ENCODE peak calls at places on chromosomes 4 and X, in eight cellular contexts. One of them, this sample, is unnamed.

GRCh38 chrX:101950581-101950980 is 18.8 kb upstream of the ZMAT1 start:
- DNase-seq in breast epithelium: no peak
- DNase-seq in body of pancreas: no peak
- DNase-seq in left ventricle myocardium inferior: no peak
- DNase-seq in mammary epithelial cell: no peak
- DNase-seq in heart left ventricle: no peak
- DNase-seq in prostate gland: no peak
- DNase-seq in Peyer's patch: no peak
- DNase-seq in this sample: no peak

GRCh38 chrX:153627675-153628111 is 19.3 kb upstream of the DUSP9 start:
- DNase-seq in breast epithelium: peak; percentile 59
- DNase-seq in heart left ventricle: no peak
- DNase-seq in Peyer's patch: no peak
- DNase-seq in body of pancreas: peak; percentile 2
- DNase-seq in mammary epithelial cell: no peak
- DNase-seq in prostate gland: no peak
- DNase-seq in left ventricle myocardium inferior: no peak
- DNase-seq in this sample: peak; percentile 80

GRCh38 chrX:118495958-118496762 is 545 bp downstream of the DOCK11 start:
- DNase-seq in mammary epithelial cell: peak; percentile 8
- DNase-seq in prostate gland: peak; percentile 10
- DNase-seq in heart left ventricle: peak; percentile 59
- DNase-seq in body of pancreas: peak; percentile 21
- DNase-seq in left ventricle myocardium inferior: peak; percentile 49
- DNase-seq in Peyer's patch: peak; percentile 63
- DNase-seq in breast epithelium: peak; percentile 22
- DNase-seq in this sample: peak; percentile 87

GRCh38 chr4:54063737-54064316 is 578 bp downstream of the CHIC2 start:
- DNase-seq in body of pancreas: peak; percentile 40
- DNase-seq in Peyer's patch: peak; percentile 66
- DNase-seq in left ventricle myocardium inferior: peak; percentile 29
- DNase-seq in breast epithelium: peak; percentile 37
- DNase-seq in prostate gland: peak; percentile 22
- DNase-seq in heart left ventricle: peak; percentile 63
- DNase-seq in mammary epithelial cell: peak; percentile 34
- DNase-seq in this sample: peak; percentile 43

GRCh38 chr4:68348577-68348976 is 1.3 kb downstream of the YTHDC1 start:
- DNase-seq in left ventricle myocardium inferior: no peak
- DNase-seq in heart left ventricle: no peak
- DNase-seq in mammary epithelial cell: no peak
- DNase-seq in breast epithelium: no peak
- DNase-seq in prostate gland: no peak
- DNase-seq in body of pancreas: no peak
- DNase-seq in Peyer's patch: no peak
- DNase-seq in this sample: no peak

GRCh38 chrX:86002076-86002896 is 45.1 kb downstream of the CHM start:
- DNase-seq in breast epithelium: no peak
- DNase-seq in body of pancreas: peak; percentile 7
- DNase-seq in mammary epithelial cell: peak; percentile 62
- DNase-seq in left ventricle myocardium inferior: no peak
- DNase-seq in Peyer's patch: peak; percentile 49
- DNase-seq in heart left ventricle: no peak
- DNase-seq in prostate gland: no peak
- DNase-seq in this sample: peak; percentile 57

GRCh38 chrX:149950681-149951080 is 12.4 kb upstream of the EOLA2 start:
- DNase-seq in heart left ventricle: no peak
- DNase-seq in Peyer's patch: no peak
- DNase-seq in body of pancreas: no peak
- DNase-seq in left ventricle myocardium inferior: no peak
- DNase-seq in breast epithelium: no peak
- DNase-seq in prostate gland: peak; percentile 16
- DNase-seq in mammary epithelial cell: peak; percentile 19
- DNase-seq in this sample: no peak

GRCh38 chr4:47525154-47525819 is 40.2 kb downstream of the ATP10D start:
- DNase-seq in mammary epithelial cell: peak; percentile 79
- DNase-seq in prostate gland: no peak
- DNase-seq in breast epithelium: no peak
- DNase-seq in heart left ventricle: no peak
- DNase-seq in Peyer's patch: no peak
- DNase-seq in body of pancreas: no peak
- DNase-seq in left ventricle myocardium inferior: no peak
- DNase-seq in this sample: peak; percentile 34

GRCh38 chr4:54100607-54101189 is 735 bp downstream of the GSX2 start:
- DNase-seq in Peyer's patch: no peak
- DNase-seq in body of pancreas: no peak
- DNase-seq in mammary epithelial cell: no peak
- DNase-seq in breast epithelium: no peak
- DNase-seq in left ventricle myocardium inferior: no peak
- DNase-seq in prostate gland: no peak
- DNase-seq in heart left ventricle: no peak
- DNase-seq in this sample: no peak

GRCh38 chrX:39935414-39936064 is 162.2 kb downstream of the BCOR start:
- DNase-seq in breast epithelium: no peak
- DNase-seq in Peyer's patch: no peak
- DNase-seq in prostate gland: no peak
- DNase-seq in mammary epithelial cell: no peak
- DNase-seq in body of pancreas: no peak
- DNase-seq in heart left ventricle: no peak
- DNase-seq in left ventricle myocardium inferior: no peak
- DNase-seq in this sample: peak; percentile 44

GRCh38 chr4:181008164-181008563 is 1235.0 kb upstream of the TENM3 start:
- DNase-seq in Peyer's patch: no peak
- DNase-seq in breast epithelium: no peak
- DNase-seq in prostate gland: no peak
- DNase-seq in body of pancreas: no peak
- DNase-seq in heart left ventricle: no peak
- DNase-seq in mammary epithelial cell: peak; percentile 5
- DNase-seq in left ventricle myocardium inferior: no peak
- DNase-seq in this sample: no peak

GRCh38 chr4:183908284-183908683 is 3.2 kb downstream of the STOX2 start:
- DNase-seq in body of pancreas: peak; percentile 18
- DNase-seq in heart left ventricle: no peak
- DNase-seq in Peyer's patch: no peak
- DNase-seq in prostate gland: no peak
- DNase-seq in mammary epithelial cell: no peak
- DNase-seq in breast epithelium: no peak
- DNase-seq in left ventricle myocardium inferior: no peak
- DNase-seq in this sample: no peak

GRCh38 chr4:183905081-183905592 is at the start of gene STOX2:
- DNase-seq in left ventricle myocardium inferior: peak; percentile 86
- DNase-seq in Peyer's patch: peak; percentile 53
- DNase-seq in heart left ventricle: peak; percentile 91
- DNase-seq in mammary epithelial cell: peak; percentile 53
- DNase-seq in body of pancreas: peak; percentile 94
- DNase-seq in prostate gland: peak; percentile 73
- DNase-seq in breast epithelium: peak; percentile 44
- DNase-seq in this sample: peak; percentile 93

GRCh38 chr4:183906486-183906735 is 1.3 kb downstream of the STOX2 start:
- DNase-seq in body of pancreas: no peak
- DNase-seq in heart left ventricle: no peak
- DNase-seq in prostate gland: no peak
- DNase-seq in mammary epithelial cell: no peak
- DNase-seq in left ventricle myocardium inferior: no peak
- DNase-seq in Peyer's patch: no peak
- DNase-seq in breast epithelium: no peak
- DNase-seq in this sample: no peak

GRCh38 chr4:183906736-183907651 is 1.9 kb downstream of the STOX2 start:
- DNase-seq in breast epithelium: no peak
- DNase-seq in mammary epithelial cell: no peak
- DNase-seq in Peyer's patch: no peak
- DNase-seq in left ventricle myocardium inferior: no peak
- DNase-seq in heart left ventricle: peak; percentile 44
- DNase-seq in prostate gland: no peak
- DNase-seq in body of pancreas: peak; percentile 41
- DNase-seq in this sample: no peak

GRCh38 chr4:183905593-183906485 is 732 bp downstream of the STOX2 start:
- DNase-seq in prostate gland: peak; percentile 14
- DNase-seq in left ventricle myocardium inferior: peak; percentile 44
- DNase-seq in Peyer's patch: no peak
- DNase-seq in heart left ventricle: peak; percentile 59
- DNase-seq in mammary epithelial cell: peak; percentile 43
- DNase-seq in breast epithelium: no peak
- DNase-seq in body of pancreas: peak; percentile 66
- DNase-seq in this sample: peak; percentile 39
- H3K4me1 ChIP-seq in prostate gland: no peaks in the 10 kb centered on the region
- H3K4me1 ChIP-seq in left ventricle myocardium inferior: peaks cover 62% of the 10 kb centered on the region
- H3K4me1 ChIP-seq in Peyer's patch: no peaks in the 10 kb centered on the region
- H3K4me1 ChIP-seq in heart left ventricle: peaks cover 42% of the 10 kb centered on the region
- H3K4me1 ChIP-seq in mammary epithelial cell: peaks cover 14% of the 10 kb centered on the region
- H3K4me1 ChIP-seq in breast epithelium: no peaks in the 10 kb centered on the region
- H3K4me1 ChIP-seq in body of pancreas: peaks cover 31% of the 10 kb centered on the region
- H3K4me1 ChIP-seq in this sample: peaks cover 26% of the 10 kb centered on the region

DNA sequence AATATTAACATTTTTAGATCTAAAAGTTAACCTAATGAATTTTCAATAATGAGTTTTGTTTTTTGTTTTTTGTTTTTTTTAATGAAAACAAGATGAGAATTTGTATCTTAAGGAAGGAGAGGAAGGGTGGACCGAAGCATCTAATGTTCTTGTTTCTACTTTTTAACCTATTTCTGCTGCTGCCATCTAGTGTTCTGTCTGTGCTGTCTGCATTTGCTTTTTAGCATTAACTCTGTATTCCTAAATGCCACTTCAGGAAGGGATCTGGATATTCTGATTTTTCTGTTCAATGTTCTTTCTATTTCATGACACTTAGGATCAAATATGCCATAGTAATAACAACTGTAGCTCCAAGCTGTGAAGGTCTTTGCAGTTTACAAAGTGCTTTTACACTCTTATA is 161.7 kb downstream of the BRWD3 start:
- DNase-seq in heart left ventricle: no peak
- DNase-seq in Peyer's patch: no peak
- DNase-seq in left ventricle myocardium inferior: no peak
- DNase-seq in body of pancreas: no peak
- DNase-seq in mammary epithelial cell: no peak
- DNase-seq in breast epithelium: no peak
- DNase-seq in prostate gland: no peak
- DNase-seq in this sample: no peak
- TF ChIP-seq CTCF in heart left ventricle: no peak
- TF ChIP-seq CTCF in Peyer's patch: no peak
- TF ChIP-seq CTCF in left ventricle myocardium inferior: no peak
- TF ChIP-seq CTCF in body of pancreas: no peak
- TF ChIP-seq CTCF in mammary epithelial cell: peak; percentile 48
- TF ChIP-seq CTCF in breast epithelium: no peak
- TF ChIP-seq CTCF in prostate gland: no peak
- TF ChIP-seq CTCF in this sample: no peak

GRCh38 chr4:15314974-15315373 is 112.9 kb upstream of the C1QTNF7 start:
- DNase-seq in Peyer's patch: no peak
- DNase-seq in breast epithelium: no peak
- DNase-seq in prostate gland: no peak
- DNase-seq in mammary epithelial cell: peak; percentile 8
- DNase-seq in heart left ventricle: no peak
- DNase-seq in left ventricle myocardium inferior: no peak
- DNase-seq in body of pancreas: no peak
- DNase-seq in this sample: no peak
- H3K9me3 ChIP-seq in Peyer's patch: no peaks in the 10 kb centered on the region
- H3K9me3 ChIP-seq in breast epithelium: no peaks in the 10 kb centered on the region
- H3K9me3 ChIP-seq in prostate gland: no peaks in the 10 kb centered on the region
- H3K9me3 ChIP-seq in mammary epithelial cell: no peaks in the 10 kb centered on the region
- H3K9me3 ChIP-seq in heart left ventricle: no peaks in the 10 kb centered on the region
- H3K9me3 ChIP-seq in left ventricle myocardium inferior: no peaks in the 10 kb centered on the region
- H3K9me3 ChIP-seq in body of pancreas: no peaks in the 10 kb centered on the region
- H3K9me3 ChIP-seq in this sample: no peaks in the 10 kb centered on the region

DNA sequence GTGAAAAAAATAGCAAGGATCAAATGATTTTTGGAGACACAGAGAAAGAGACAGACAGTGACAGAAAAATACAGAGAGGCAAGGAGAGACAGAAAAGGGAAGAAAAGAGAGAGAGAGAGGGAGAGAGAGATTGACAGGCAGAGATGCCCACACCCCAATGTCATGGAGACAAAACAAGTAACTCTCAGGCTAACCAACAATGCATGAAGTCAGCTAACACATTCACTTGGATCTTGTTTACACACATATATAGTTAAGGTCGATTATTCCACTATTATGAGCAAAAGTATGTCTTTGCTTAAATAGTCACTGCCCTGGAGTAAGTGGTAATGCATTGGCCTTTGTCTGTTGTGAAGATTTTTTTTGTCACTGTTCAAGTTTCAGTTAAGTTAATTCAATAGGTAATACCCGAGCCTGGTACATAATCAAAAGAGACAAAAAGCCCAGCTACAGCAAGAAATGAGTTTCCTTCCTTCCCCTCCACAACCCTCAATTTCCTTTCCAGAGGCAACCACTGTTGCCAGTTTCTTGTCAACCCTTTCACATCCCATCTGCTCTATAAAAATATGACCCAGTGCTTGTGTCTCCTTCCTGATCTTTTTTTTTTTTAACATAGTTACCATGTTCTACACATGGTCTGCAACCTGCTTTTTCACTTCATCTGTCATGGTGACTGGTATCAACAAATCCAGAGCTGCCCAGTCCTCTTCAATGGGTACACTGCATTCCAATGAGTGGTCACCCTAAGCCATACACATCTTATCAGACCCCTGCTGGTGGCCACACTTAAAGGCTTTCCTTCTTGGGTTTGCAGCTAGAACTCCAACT is 52.1 kb downstream of the PROM1 start:
- DNase-seq in breast epithelium: no peak
- DNase-seq in body of pancreas: no peak
- DNase-seq in heart left ventricle: no peak
- DNase-seq in mammary epithelial cell: no peak
- DNase-seq in prostate gland: no peak
- DNase-seq in left ventricle myocardium inferior: no peak
- DNase-seq in Peyer's patch: no peak
- DNase-seq in this sample: no peak
- H3K4me1 ChIP-seq in breast epithelium: no peaks in the 10 kb centered on the region
- H3K4me1 ChIP-seq in body of pancreas: peaks cover 35% of the 10 kb centered on the region
- H3K4me1 ChIP-seq in heart left ventricle: peaks cover 7% of the 10 kb centered on the region
- H3K4me1 ChIP-seq in mammary epithelial cell: peaks cover 4% of the 10 kb centered on the region
- H3K4me1 ChIP-seq in prostate gland: no peaks in the 10 kb centered on the region
- H3K4me1 ChIP-seq in left ventricle myocardium inferior: peaks cover 31% of the 10 kb centered on the region
- H3K4me1 ChIP-seq in Peyer's patch: no peaks in the 10 kb centered on the region
- H3K4me1 ChIP-seq in this sample: peaks cover 8% of the 10 kb centered on the region

GRCh38 chrX:10101269-10101668 is 55.5 kb upstream of the CLCN4 start:
- DNase-seq in prostate gland: peak; percentile 36
- DNase-seq in breast epithelium: peak; percentile 37
- DNase-seq in Peyer's patch: no peak
- DNase-seq in left ventricle myocardium inferior: no peak
- DNase-seq in heart left ventricle: no peak
- DNase-seq in mammary epithelial cell: no peak
- DNase-seq in body of pancreas: peak; percentile 40
- DNase-seq in this sample: peak; percentile 26
- TF ChIP-seq CTCF in prostate gland: no peak
- TF ChIP-seq CTCF in breast epithelium: no peak
- TF ChIP-seq CTCF in Peyer's patch: no peak
- TF ChIP-seq CTCF in left ventricle myocardium inferior: no peak
- TF ChIP-seq CTCF in heart left ventricle: no peak
- TF ChIP-seq CTCF in mammary epithelial cell: no peak
- TF ChIP-seq CTCF in body of pancreas: no peak
- TF ChIP-seq CTCF in this sample: no peak

GRCh38 chr4:49036528-49036927 is 50.5 kb downstream of the CWH43 start:
- DNase-seq in body of pancreas: no peak
- DNase-seq in breast epithelium: no peak
- DNase-seq in left ventricle myocardium inferior: no peak
- DNase-seq in prostate gland: no peak
- DNase-seq in heart left ventricle: no peak
- DNase-seq in Peyer's patch: no peak
- DNase-seq in mammary epithelial cell: no peak
- DNase-seq in this sample: no peak
- H3K9me3 ChIP-seq in body of pancreas: no peaks in the 10 kb centered on the region
- H3K9me3 ChIP-seq in breast epithelium: no peaks in the 10 kb centered on the region
- H3K9me3 ChIP-seq in left ventricle myocardium inferior: no peaks in the 10 kb centered on the region
- H3K9me3 ChIP-seq in prostate gland: no peaks in the 10 kb centered on the region
- H3K9me3 ChIP-seq in heart left ventricle: no peaks in the 10 kb centered on the region
- H3K9me3 ChIP-seq in Peyer's patch: no peaks in the 10 kb centered on the region
- H3K9me3 ChIP-seq in mammary epithelial cell: no peaks in the 10 kb centered on the region
- H3K9me3 ChIP-seq in this sample: no peaks in the 10 kb centered on the region

This sample was measured in upper lobe of left lung.